ENCODE peak calls at places on chromosomes 6 and 20, in five cellular contexts. C is SK-N-SH, E is adipocyte, G is HCT116, D is GM23248. H is an unnamed sample. For H3K4me1, the result is how much of the 10 kb centered on the place peaks cover.

GRCh38 chr6:90285611-90286381 is 10.8 kb downstream of the BACH2 start:
- DNase-seq in C (peak), E (peak), G (peak), D (peak), H (no peak)

GRCh38 chr20:53735536-53736050 is 142.0 kb upstream of the ZNF217 start:
- DNase-seq in C (no peak), E (peak), G (no peak), D (peak), H (no peak)

GRCh38 chr20:45469336-45470261 is at the start of gene WFDC2:
- DNase-seq in C (no peak), E (no peak), G (no peak), D (no peak), H (no peak)

GRCh38 chr20:1663917-1664316 is 6.3 kb upstream of the SIRPG start:
- DNase-seq in C (no peak), E (no peak), G (no peak), D (peak), H (no peak)

GRCh38 chr6:52362443-52363221 is 681 bp downstream of the PAQR8 start:
- DNase-seq in C (peak), E (peak), G (no peak), D (peak), H (peak)

GRCh38 chr20:35742741-35743523 is 872 bp upstream of the RBM39 start:
- DNase-seq in C (peak), E (peak), G (no peak), D (peak), H (no peak)

GRCh38 chr20:63941282-63942060 is 14.7 kb downstream of the UCKL1 start:
- DNase-seq in C (no peak), E (no peak), G (no peak), D (peak), H (no peak)

GRCh38 chr6:43916091-43916923 is 146.3 kb downstream of the VEGFA start:
- DNase-seq in C (no peak), E (peak), G (no peak), D (peak), H (no peak)

GRCh38 chr6:84779917-84780316 is 15.5 kb upstream of the TBX18 start:
- DNase-seq in C (no peak), E (no peak), G (no peak), D (no peak), H (no peak)

GRCh38 chr6:151534576-151534975 is 40.8 kb downstream of the CCDC170 start:
- DNase-seq in C (no peak), E (no peak), G (no peak), D (peak), H (no peak)

GRCh38 chr6:166633732-166634535 is 6.9 kb upstream of the RPS6KA2 start:
- DNase-seq in C (no peak), E (no peak), G (no peak), D (peak), H (no peak)

GRCh38 chr6:86118271-86118670 is 475.6 kb upstream of the SYNCRIP start:
- DNase-seq in C (no peak), E (no peak), G (no peak), D (no peak), H (no peak)
- H3K9ac ChIP-seq in C (no peak), E (no peak), G (no peak), D (no peak), H (no peak)

DNA sequence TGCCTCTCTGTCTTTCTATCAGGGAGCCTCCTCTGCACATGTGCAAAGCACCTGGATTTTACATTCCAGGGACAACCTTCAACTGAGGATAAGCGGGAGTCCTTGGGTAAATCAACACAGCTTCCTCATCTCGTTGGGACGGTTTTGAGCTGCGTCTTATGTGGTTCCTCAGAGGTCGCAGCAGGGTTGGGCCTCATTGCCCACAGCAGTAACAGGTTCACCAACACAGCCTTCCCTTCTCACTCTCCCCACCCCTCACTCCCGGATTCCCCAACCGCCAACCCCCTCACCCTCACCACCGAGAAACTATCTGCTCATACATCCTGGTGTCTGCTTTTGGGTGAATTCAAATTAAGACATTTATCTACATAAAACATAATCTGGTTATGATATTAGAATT is 155.8 kb upstream of the GGTLC1 start:
- DNase-seq in C (no peak), E (no peak), G (no peak), D (no peak), H (no peak)
- H3K4me3 ChIP-seq in C (no peak), E (no peak), G (no peak), D (no peak), H (no peak)

GRCh38 chr6:104952911-104953409 is 3.9 kb upstream of the LIN28B start:
- DNase-seq in C (no peak), E (no peak), G (no peak), D (no peak), H (no peak)

GRCh38 chr6:104955491-104955890 is 1.4 kb upstream of the LIN28B start:
- DNase-seq in C (peak), E (no peak), G (no peak), D (no peak), H (no peak)

GRCh38 chr6:104953410-104953953 is 3.4 kb upstream of the LIN28B start:
- DNase-seq in C (no peak), E (no peak), G (no peak), D (no peak), H (no peak)

GRCh38 chr6:104955927-104956662 is 812 bp upstream of the LIN28B start:
- DNase-seq in C (peak), E (no peak), G (no peak), D (no peak), H (peak)

GRCh38 chr6:104954091-104954797 is 2.7 kb upstream of the LIN28B start:
- DNase-seq in C (no peak), E (no peak), G (no peak), D (no peak), H (no peak)
- H3K4me1 ChIP-seq in C (under half), E (under half), G (under half), D (under half), H (under half)

GRCh38 chr6:161273356-161273751 is 507 bp downstream of the AGPAT4 start:
- DNase-seq in C (peak), E (peak), G (peak), D (peak), H (no peak)
- H3K9ac ChIP-seq in C (peak), E (peak), G (peak), D (peak), H (peak)

DNA sequence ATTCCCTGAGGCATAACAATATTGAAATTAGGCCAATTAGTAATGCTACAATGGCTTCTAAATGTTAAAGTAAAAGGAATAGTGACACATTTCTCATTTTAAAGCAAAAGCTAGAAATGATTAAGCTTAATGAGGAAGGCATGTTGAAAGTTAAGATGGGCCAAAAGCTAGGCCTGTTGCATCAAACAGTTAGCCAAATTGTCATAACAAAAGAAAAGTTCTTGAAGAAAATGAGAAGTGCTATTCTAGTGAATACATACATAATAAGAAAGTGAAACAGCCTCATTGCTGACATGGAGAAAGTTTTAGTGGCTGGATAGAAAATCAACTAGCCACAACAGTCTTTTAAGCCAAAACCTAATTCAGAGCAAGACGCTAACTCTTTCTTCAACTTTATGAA is 12.9 kb downstream of the OR2A4 start:
- DNase-seq in C (no peak), E (no peak), G (no peak), D (no peak), H (no peak)
- H3K4me3 ChIP-seq in C (no peak), E (no peak), G (no peak), D (no peak), H (no peak)

GRCh38 chr20:50308166-50308512 is 117.5 kb downstream of the CEBPB start:
- DNase-seq in C (no peak), E (peak), G (no peak), D (peak), H (no peak)
- H3K4me1 ChIP-seq in C (under half), E (half or more), G (under half), D (half or more), H (under half)

H was measured in NT2/D1.